ENCODE peak calls at places on chromosomes 3 and 15, in four cellular contexts. I, G, S and N are unnamed samples.

GRCh38 chr3:38996193-38996592 is 55.6 kb downstream of the SCN11A start:
- DNase-seq in S (no peak), I (no peak), G (no peak), N (no peak)

GRCh38 chr3:113431811-113432210 is 9.5 kb downstream of the CFAP44 start:
- DNase-seq in I (peak), G (no peak), S (no peak), N (no peak)

GRCh38 chr15:50257924-50258323 is 7.6 kb downstream of the HDC start:
- DNase-seq in I (peak), G (no peak), S (no peak), N (no peak)

GRCh38 chr3:53588122-53588521 is 93.7 kb downstream of the CACNA1D start:
- DNase-seq in I (no peak), S (no peak), G (no peak), N (no peak)

GRCh38 chr15:63708141-63708772 is 111.1 kb downstream of the FBXL22 start:
- DNase-seq in I (no peak), G (no peak), S (no peak), N (peak)

GRCh38 chr3:71264840-71265239 is 318.7 kb downstream of the FOXP1 start:
- DNase-seq in S (no peak), I (no peak), G (no peak), N (no peak)

GRCh38 chr3:157099337-157100078 is 60.4 kb downstream of the CCNL1 start:
- DNase-seq in I (peak), G (no peak), S (no peak), N (peak)

GRCh38 chr3:16686679-16687078 is 81.5 kb upstream of the DAZL start:
- DNase-seq in I (no peak), G (no peak), S (no peak), N (no peak)

GRCh38 chr3:105195260-105195659 is 171.4 kb upstream of the ALCAM start:
- DNase-seq in S (no peak), G (no peak), I (peak), N (peak)

GRCh38 chr3:159947220-159947619 is 41.4 kb upstream of the IL12A start:
- DNase-seq in I (peak), G (no peak), S (no peak), N (peak)

GRCh38 chr3:98823791-98824190 is 60.7 kb downstream of the ST3GAL6 start:
- DNase-seq in I (peak), G (no peak), S (no peak), N (no peak)

GRCh38 chr3:143001034-143001368 is 369 bp upstream of the U2SURP start:
- DNase-seq in G (no peak), S (no peak), I (no peak), N (no peak)

GRCh38 chr3:55173504-55173903 is 245.6 kb upstream of the LRTM1 start:
- DNase-seq in S (no peak), I (no peak), G (no peak), N (no peak)

GRCh38 chr3:39961404-39961693 is 151.9 kb downstream of the MYRIP start:
- DNase-seq in G (no peak), S (no peak), I (no peak), N (no peak)

GRCh38 chr15:64152507-64153387 is 1.2 kb downstream of the SNX22 start:
- DNase-seq in G (no peak), S (no peak), I (no peak), N (no peak)

GRCh38 chr3:81713018-81713417 is 48.4 kb downstream of the GBE1 start:
- DNase-seq in I (no peak), S (no peak), G (no peak), N (peak)

GRCh38 chr3:181755959-181756358 is 44.2 kb downstream of the SOX2 start:
- DNase-seq in G (no peak), S (no peak), I (no peak), N (no peak)

DNA sequence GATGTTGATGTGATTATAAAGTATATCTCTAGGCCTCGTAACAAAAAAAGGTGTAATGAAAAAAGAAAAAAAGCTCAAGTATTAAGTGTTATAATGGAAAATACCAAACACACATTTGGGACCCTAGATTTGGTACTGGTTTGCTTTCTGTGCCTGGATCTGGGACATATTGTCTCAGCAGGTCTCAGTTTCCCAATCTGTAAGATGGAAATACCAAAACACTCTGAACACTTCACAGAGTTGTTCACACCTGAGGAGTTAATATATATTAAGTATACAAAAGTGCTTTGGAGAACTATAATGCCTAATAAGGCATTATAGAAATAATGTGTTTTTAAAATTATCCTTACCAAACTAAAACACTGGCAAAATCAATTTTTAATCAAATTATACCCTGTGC is 60.0 kb downstream of the CLASP2 start:
- DNase-seq in G (no peak), S (no peak), I (no peak), N (no peak)
- H3K4me3 ChIP-seq in G (no peak), S (no peak), I (no peak), N (no peak)

DNA sequence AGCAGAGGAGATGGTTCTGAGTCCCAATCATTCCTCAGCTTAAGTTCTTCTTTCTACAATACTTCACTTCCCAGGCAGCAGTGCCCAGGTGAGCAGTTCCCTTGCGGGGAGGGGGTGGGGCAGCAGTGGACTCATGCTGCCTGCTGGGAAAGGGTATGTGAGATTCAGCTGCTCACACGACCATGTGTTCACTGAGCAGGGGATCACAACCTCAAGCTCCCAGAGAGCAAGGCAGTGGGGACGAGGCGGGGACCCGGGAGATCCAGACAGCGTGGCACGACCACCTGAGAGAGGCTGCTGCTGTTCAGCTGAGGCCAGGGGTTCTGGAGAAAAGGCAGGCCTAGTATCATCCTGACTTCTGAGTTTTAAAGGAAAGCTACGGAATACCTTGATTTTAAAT is 166.6 kb downstream of the XXYLT1 start:
- DNase-seq in S (no peak), I (no peak), G (no peak), N (no peak)
- TF ChIP-seq FOS in S (no peak), I (no peak), G (no peak), N (no peak)

GRCh38 chr15:90529008-90529368 is 735 bp upstream of the CRTC3 start:
- DNase-seq in G (no peak), I (no peak), S (no peak), N (no peak)
- H3K4me3 ChIP-seq in G (peak), I (peak), S (peak), N (peak)

GRCh38 chr3:4748701-4749378 is 230.4 kb upstream of the BHLHE40 start:
- DNase-seq in I (no peak), S (no peak), G (no peak), N (no peak)
- TF ChIP-seq FOS in I (no peak), S (no peak), G (no peak), N (no peak)

GRCh38 chr3:120741837-120742197 is 499 bp downstream of the RABL3 start:
- DNase-seq in G (peak), S (no peak), I (peak), N (no peak)

GRCh38 chr3:120742198-120743080 is at the start of the genes GTF2E1 and RABL3:
- DNase-seq in G (peak), S (peak), I (peak), N (peak)

GRCh38 chr3:120743556-120744195 is 1.1 kb downstream of the GTF2E1 start:
- DNase-seq in S (peak), G (no peak), I (peak), N (no peak)

GRCh38 chr3:120743081-120743365 is 479 bp downstream of the GTF2E1 start:
- DNase-seq in S (no peak), I (peak), G (no peak), N (no peak)

GRCh38 chr3:120741320-120741719 is 996 bp downstream of the RABL3 start:
- DNase-seq in S (peak), I (no peak), G (no peak), N (no peak)
- H3K4me3 ChIP-seq in S (peak), I (no peak), G (peak), N (no peak)

GRCh38 chr3:151124476-151124875 is 39.0 kb downstream of the MED12L start:
- DNase-seq in I (no peak), G (no peak), S (no peak), N (no peak)
- TF ChIP-seq FOS in I (no peak), G (no peak), S (no peak), N (no peak)

GRCh38 chr3:170359178-170359704 is 1.7 kb downstream of the SKIL start:
- DNase-seq in S (no peak), G (no peak), I (no peak), N (no peak)
- H3K4me3 ChIP-seq in S (no peak), G (peak), I (peak), N (peak)

DNA sequence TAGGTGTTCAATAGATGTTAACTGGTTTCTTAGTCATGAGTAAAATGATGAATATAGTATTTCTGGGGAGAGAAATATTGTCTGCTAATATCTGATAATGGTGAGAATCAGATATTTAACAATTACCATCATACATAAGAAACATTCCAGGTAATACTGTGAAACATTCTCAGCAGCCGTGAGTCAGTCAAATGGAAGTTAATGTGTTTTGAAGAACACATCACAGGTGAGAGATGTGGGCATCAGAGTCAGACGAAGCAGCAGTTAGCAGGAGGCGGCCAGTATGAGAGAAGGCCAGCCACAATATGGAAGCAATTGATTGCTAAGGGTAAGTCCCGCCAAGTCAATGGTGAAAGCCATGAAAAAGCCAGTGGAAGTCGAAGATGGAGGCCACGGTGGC is 1035.9 kb downstream of the TUSC7 start:
- DNase-seq in S (no peak), I (no peak), G (no peak), N (no peak)
- TF ChIP-seq FOS in S (no peak), I (no peak), G (no peak), N (no peak)

DNA sequence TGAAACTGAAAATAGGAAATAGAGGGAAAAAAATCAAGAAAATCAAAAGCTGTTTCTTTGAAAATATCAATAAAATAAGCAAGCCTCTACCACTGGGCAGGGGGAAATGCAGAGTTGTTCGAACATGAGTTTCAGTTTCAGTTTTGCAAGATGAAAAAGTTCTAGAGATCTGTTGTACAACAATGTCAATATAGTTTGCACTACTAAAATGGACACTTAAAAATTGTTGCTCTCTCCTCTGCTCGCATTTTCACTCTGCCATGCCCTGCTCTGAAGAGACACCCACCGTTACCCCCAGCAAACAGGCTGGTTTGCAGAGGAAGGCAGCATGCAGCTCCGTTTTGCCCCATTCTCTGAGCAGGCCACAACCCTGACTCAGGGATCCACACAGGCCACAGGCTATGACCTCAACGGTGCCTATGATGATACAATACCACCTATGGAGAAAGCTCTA is 64.5 kb downstream of the ZNF148 start:
- DNase-seq in S (peak), G (peak), I (no peak), N (no peak)
- H3K4me3 ChIP-seq in S (peak), G (peak), I (no peak), N (no peak)

DNA sequence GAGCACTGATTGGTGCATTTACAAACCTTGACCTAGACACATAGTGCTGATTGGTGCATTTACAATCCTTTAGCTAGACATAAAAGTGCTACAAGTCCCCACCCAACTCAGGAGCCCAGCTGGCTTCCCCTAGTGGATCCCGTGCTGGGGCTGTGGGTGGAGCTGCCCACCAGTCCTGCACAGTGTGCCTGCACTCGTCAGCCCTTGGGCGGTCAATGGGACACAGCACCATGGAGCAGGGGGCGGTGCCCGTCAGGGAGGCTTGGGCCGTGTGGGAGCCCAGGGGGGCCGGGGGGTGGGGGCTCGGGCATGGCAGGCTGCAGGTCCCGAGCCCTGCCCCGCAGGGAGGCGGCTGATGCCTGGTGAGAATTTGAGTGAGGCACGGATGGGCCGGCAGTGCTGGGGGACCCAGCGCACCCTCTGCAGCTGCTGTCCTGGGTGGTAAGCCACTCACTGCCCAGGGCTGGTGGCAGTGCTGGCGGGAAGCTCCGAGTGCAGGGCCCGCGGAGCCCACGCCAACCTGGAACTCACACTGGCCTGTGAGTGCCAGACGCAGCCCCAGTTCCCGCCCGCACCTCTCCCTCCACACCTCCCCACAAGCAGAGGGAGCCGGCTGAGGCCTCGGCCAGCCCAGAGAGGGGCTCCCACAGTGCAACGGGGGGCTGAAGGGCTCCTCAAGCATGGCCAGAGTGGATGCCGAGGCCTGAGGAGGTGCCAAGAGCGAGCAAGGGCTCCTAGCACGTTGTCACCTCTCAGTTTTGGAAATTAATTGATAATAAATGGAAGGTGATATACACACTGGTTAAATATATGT is 207.7 kb downstream of the RAP2B start:
- DNase-seq in I (no peak), S (no peak), G (no peak), N (no peak)
- TF ChIP-seq FOS in I (no peak), S (no peak), G (no peak), N (no peak)